ENCODE peak calls at places on chromosomes 13 and 19, in four cellular contexts. One of them, this sample, is unnamed.
A peak's percentile ranks its signal among the peaks of the same experiment; 100 is the strongest.

GRCh38 chr19:10701955-10702307 is 692 bp downstream of the QTRT1 start:
- DNase-seq in nucleus accumbens: no peak
- DNase-seq in HCT116: no peak
- DNase-seq in esophagus squamous epithelium: no peak
- DNase-seq in this sample: no peak

GRCh38 chr13:49858183-49858856 is 65.8 kb upstream of the KPNA3 start:
- DNase-seq in esophagus squamous epithelium: no peak
- DNase-seq in nucleus accumbens: no peak
- DNase-seq in HCT116: no peak
- DNase-seq in this sample: no peak

GRCh38 chr13:76707360-76707759 is 178.8 kb downstream of the KCTD12 start:
- DNase-seq in nucleus accumbens: no peak
- DNase-seq in esophagus squamous epithelium: no peak
- DNase-seq in HCT116: no peak
- DNase-seq in this sample: no peak

GRCh38 chr19:21022996-21023395 is 2.5 kb downstream of the ZNF430 start:
- DNase-seq in nucleus accumbens: no peak
- DNase-seq in esophagus squamous epithelium: no peak
- DNase-seq in HCT116: peak; percentile 68
- DNase-seq in this sample: no peak

GRCh38 chr13:51033431-51034185 is 77.5 kb downstream of the C13orf42 start:
- DNase-seq in nucleus accumbens: no peak
- DNase-seq in esophagus squamous epithelium: no peak
- DNase-seq in HCT116: no peak
- DNase-seq in this sample: no peak

GRCh38 chr19:22422220-22422619 is at the start of gene ZNF98:
- DNase-seq in HCT116: no peak
- DNase-seq in nucleus accumbens: peak; percentile 47
- DNase-seq in esophagus squamous epithelium: no peak
- DNase-seq in this sample: no peak

GRCh38 chr13:30022796-30023195 is 172.4 kb upstream of the UBL3 start:
- DNase-seq in HCT116: no peak
- DNase-seq in nucleus accumbens: no peak
- DNase-seq in esophagus squamous epithelium: no peak
- DNase-seq in this sample: no peak

GRCh38 chr13:101493541-101493940 is 41.1 kb downstream of the ITGBL1 start:
- DNase-seq in esophagus squamous epithelium: no peak
- DNase-seq in nucleus accumbens: no peak
- DNase-seq in HCT116: no peak
- DNase-seq in this sample: no peak

GRCh38 chr19:35928507-35928906 is 7.7 kb upstream of the LRFN3 start:
- DNase-seq in esophagus squamous epithelium: no peak
- DNase-seq in nucleus accumbens: no peak
- DNase-seq in HCT116: no peak
- DNase-seq in this sample: no peak

GRCh38 chr13:100432611-100433010 is 156.0 kb downstream of the GGACT start:
- DNase-seq in nucleus accumbens: no peak
- DNase-seq in HCT116: no peak
- DNase-seq in esophagus squamous epithelium: no peak
- DNase-seq in this sample: no peak

GRCh38 chr19:11554160-11554559 is 4.9 kb downstream of the ELOF1 start:
- DNase-seq in esophagus squamous epithelium: no peak
- DNase-seq in HCT116: no peak
- DNase-seq in nucleus accumbens: no peak
- DNase-seq in this sample: no peak

GRCh38 chr13:60990032-60990733 is 425.5 kb downstream of the PCDH20 start:
- DNase-seq in nucleus accumbens: no peak
- DNase-seq in esophagus squamous epithelium: no peak
- DNase-seq in HCT116: no peak
- DNase-seq in this sample: no peak

GRCh38 chr13:59261928-59262488 is 901.7 kb downstream of the DIAPH3 start:
- DNase-seq in HCT116: no peak
- DNase-seq in nucleus accumbens: peak; percentile 5
- DNase-seq in esophagus squamous epithelium: no peak
- DNase-seq in this sample: no peak

GRCh38 chr19:39177736-39178135 is 19.0 kb upstream of the NCCRP1 start:
- DNase-seq in HCT116: no peak
- DNase-seq in nucleus accumbens: no peak
- DNase-seq in esophagus squamous epithelium: no peak
- DNase-seq in this sample: no peak

GRCh38 chr19:17605761-17606745 is 50.6 kb downstream of the COLGALT1 start:
- DNase-seq in HCT116: peak; percentile 92
- DNase-seq in nucleus accumbens: peak; percentile 37
- DNase-seq in esophagus squamous epithelium: peak; percentile 31
- DNase-seq in this sample: peak; percentile 79

GRCh38 chr19:18421371-18421959 is 2.3 kb downstream of the SSBP4 start:
- DNase-seq in nucleus accumbens: no peak
- DNase-seq in esophagus squamous epithelium: no peak
- DNase-seq in HCT116: no peak
- DNase-seq in this sample: no peak

GRCh38 chr19:43465468-43466120 is at the start of gene LYPD3:
- DNase-seq in esophagus squamous epithelium: no peak
- DNase-seq in nucleus accumbens: no peak
- DNase-seq in HCT116: peak; percentile 71
- DNase-seq in this sample: no peak

GRCh38 chr19:55820037-55820436 is 11.8 kb downstream of the NLRP11 start:
- DNase-seq in HCT116: no peak
- DNase-seq in esophagus squamous epithelium: no peak
- DNase-seq in nucleus accumbens: no peak
- DNase-seq in this sample: no peak

GRCh38 chr13:99332456-99332855 is 25.3 kb upstream of the GPR183 start:
- DNase-seq in esophagus squamous epithelium: no peak
- DNase-seq in HCT116: no peak
- DNase-seq in nucleus accumbens: no peak
- DNase-seq in this sample: no peak

GRCh38 chr13:113211774-113212173 is 2.4 kb downstream of the CUL4A start:
- DNase-seq in HCT116: no peak
- DNase-seq in nucleus accumbens: no peak
- DNase-seq in esophagus squamous epithelium: no peak
- DNase-seq in this sample: no peak

This sample was measured in frontal cortex.